ENCODE peak calls at places on chromosomes 5 and 9, in seven cellular contexts. C is stimulated activated CD4-positive, alpha-beta T cell treated with anti-CD3 and anti-CD28 coated beads, Interleukin-12 subunit alpha, Interleukin-12 subunit beta, amount 100 ng/mL, for 4 hours; L is hypothalamus; R is AG04450; I is OCI-M1; G is A172; E is H9. X is an unnamed sample.

GRCh38 chr5:84301535-84301934 is 83.1 kb downstream of the EDIL3 start:
- DNase-seq in C (no peak), L (no peak), R (no peak), I (no peak), G (peak; percentile 54), E (no peak), X (no peak)

GRCh38 chr5:36422957-36423356 is 121.3 kb upstream of the RANBP3L start:
- DNase-seq in C (no peak), L (no peak), R (no peak), I (no peak), G (no peak), E (no peak), X (no peak)

GRCh38 chr5:58490397-58491072 is 700 bp upstream of the GAPT start:
- DNase-seq in C (no peak), L (no peak), R (no peak), I (no peak), G (no peak), E (no peak), X (no peak)

GRCh38 chr9:134474058-134474370 is 147.8 kb downstream of the RXRA start:
- DNase-seq in C (no peak), L (no peak), R (no peak), I (no peak), G (peak; percentile 61), E (no peak), X (peak; percentile 69)

GRCh38 chr9:115998661-115999060 is 154.9 kb upstream of the PAPPA start:
- DNase-seq in C (no peak), L (no peak), R (peak; percentile 18), I (no peak), G (no peak), E (no peak), X (no peak)

GRCh38 chr5:118253401-118254061 is 734.8 kb downstream of the DTWD2 start:
- DNase-seq in C (no peak), L (no peak), R (no peak), I (no peak), G (no peak), E (no peak), X (no peak)

GRCh38 chr9:120951960-120952630 is 25.5 kb upstream of the TRAF1 start:
- DNase-seq in C (no peak), L (no peak), R (no peak), I (no peak), G (no peak), E (no peak), X (no peak)

GRCh38 chr5:76693141-76693540 is 22.8 kb upstream of the F2R start:
- DNase-seq in C (no peak), L (no peak), R (no peak), I (no peak), G (no peak), E (no peak), X (no peak)

GRCh38 chr9:27801511-27801910 is 228.2 kb upstream of the C9orf72 start:
- DNase-seq in C (no peak), L (no peak), R (no peak), I (no peak), G (no peak), E (no peak), X (no peak)

GRCh38 chr9:102728946-102729345 is 266.2 kb upstream of the CYLC2 start:
- DNase-seq in C (no peak), L (no peak), R (no peak), I (no peak), G (no peak), E (no peak), X (no peak)

GRCh38 chr9:113380869-113381378 is 4.1 kb upstream of the HDHD3 start:
- DNase-seq in C (no peak), L (no peak), R (no peak), I (no peak), G (no peak), E (no peak), X (no peak)

GRCh38 chr5:62460578-62460983 is 48.0 kb downstream of the IPO11 start:
- DNase-seq in C (no peak), L (no peak), R (no peak), I (peak; percentile 74), G (peak; percentile 44), E (no peak), X (no peak)

GRCh38 chr5:43204958-43205357 is 12.9 kb downstream of the NIM1K start:
- DNase-seq in C (no peak), L (no peak), R (no peak), I (no peak), G (no peak), E (no peak), X (no peak)

GRCh38 chr5:1322036-1322903 is 22.6 kb downstream of the CLPTM1L start:
- DNase-seq in C (no peak), L (no peak), R (no peak), I (no peak), G (no peak), E (peak; percentile 10), X (no peak)

GRCh38 chr5:9833871-9834270 is 203.7 kb upstream of the TAS2R1 start:
- DNase-seq in C (no peak), L (no peak), R (no peak), I (no peak), G (no peak), E (peak; percentile 58), X (no peak)

GRCh38 chr9:115628426-115628825 is 510.5 kb upstream of the TNC start:
- DNase-seq in C (no peak), L (no peak), R (no peak), I (no peak), G (no peak), E (no peak), X (no peak)

GRCh38 chr9:3059781-3060468 is 216.0 kb upstream of the PUM3 start:
- DNase-seq in C (no peak), L (no peak), R (no peak), I (no peak), G (peak; percentile 10), E (peak; percentile 30), X (no peak)

GRCh38 chr9:130835441-130836298 is 616 bp downstream of the ABL1 start:
- DNase-seq in C (peak; percentile 38), L (peak; percentile 56), R (no peak), I (peak; percentile 59), G (no peak), E (no peak), X (peak; percentile 72)

GRCh38 chr9:137373611-137373980 is 49.4 kb downstream of the EXD3 start:
- DNase-seq in C (no peak), L (no peak), R (no peak), I (no peak), G (no peak), E (no peak), X (no peak)

GRCh38 chr5:36786613-36787012 is 90.0 kb upstream of the NIPBL start:
- DNase-seq in C (no peak), L (no peak), R (no peak), I (no peak), G (no peak), E (no peak), X (no peak)

GRCh38 chr5:76709762-76710161 is 6.2 kb upstream of the F2R start:
- DNase-seq in C (no peak), L (no peak), R (no peak), I (no peak), G (peak; percentile 50), E (no peak), X (no peak)

GRCh38 chr9:38390851-38391250 is 1.7 kb upstream of the ALDH1B1 start:
- DNase-seq in C (no peak), L (no peak), R (no peak), I (no peak), G (no peak), E (no peak), X (no peak)

GRCh38 chr9:69122391-69123141 is 51.5 kb upstream of the TJP2 start:
- DNase-seq in C (no peak), L (no peak), R (peak; percentile 63), I (peak; percentile 58), G (peak; percentile 60), E (peak; percentile 43), X (no peak)

GRCh38 chr5:133029321-133029720 is 3.0 kb upstream of the ZCCHC10 start:
- DNase-seq in C (no peak), L (no peak), R (no peak), I (peak; percentile 41), G (no peak), E (no peak), X (no peak)

GRCh38 chr9:96078866-96079505 is 203.5 kb downstream of the ERCC6L2 start:
- DNase-seq in C (no peak), L (no peak), R (no peak), I (peak; percentile 11), G (no peak), E (no peak), X (no peak)

GRCh38 chr5:73093943-73094342 is 26.4 kb upstream of the TMEM171 start:
- DNase-seq in C (no peak), L (no peak), R (no peak), I (no peak), G (peak; percentile 83), E (no peak), X (no peak)

GRCh38 chr9:117823621-117824020 is 119.4 kb downstream of the TLR4 start:
- DNase-seq in C (no peak), L (no peak), R (no peak), I (no peak), G (no peak), E (no peak), X (no peak)

GRCh38 chr9:130382636-130383349 is 62.0 kb upstream of the ASS1 start:
- DNase-seq in C (no peak), L (no peak), R (no peak), I (no peak), G (no peak), E (no peak), X (no peak)

GRCh38 chr9:132236662-132237311 is 74.9 kb downstream of the NTNG2 start:
- DNase-seq in C (no peak), L (no peak), R (no peak), I (no peak), G (no peak), E (no peak), X (no peak)

GRCh38 chr9:78542491-78543175 is 245.7 kb downstream of the PSAT1 start:
- DNase-seq in C (no peak), L (no peak), R (no peak), I (no peak), G (no peak), E (peak; percentile 61), X (no peak)

GRCh38 chr9:86304236-86304730 is 21.9 kb upstream of the ISCA1 start:
- DNase-seq in C (no peak), L (no peak), R (no peak), I (no peak), G (no peak), E (no peak), X (no peak)

GRCh38 chr9:100472725-100473261 is at the start of gene TMEFF1:
- DNase-seq in C (peak; percentile 43), L (peak; percentile 67), R (no peak), I (peak; percentile 57), G (peak; percentile 31), E (peak; percentile 88), X (peak; percentile 61)

GRCh38 chr5:28548856-28549255 is 1510.5 kb upstream of the CDH9 start:
- DNase-seq in C (no peak), L (no peak), R (no peak), I (no peak), G (peak; percentile 6), E (no peak), X (no peak)

GRCh38 chr5:141560725-141561483 is 57.9 kb downstream of the DIAPH1 start:
- DNase-seq in C (no peak), L (peak; percentile 85), R (peak; percentile 97), I (no peak), G (peak; percentile 99), E (peak; percentile 95), X (peak; percentile 79)

GRCh38 chr9:131349881-131350563 is 43.9 kb upstream of the PRRC2B start:
- DNase-seq in C (peak; percentile 89), L (peak; percentile 81), R (peak; percentile 65), I (peak; percentile 90), G (peak; percentile 60), E (peak; percentile 95), X (peak; percentile 95)

GRCh38 chr5:106521701-106522100 is 1149.0 kb downstream of the EFNA5 start:
- DNase-seq in C (no peak), L (peak; percentile 18), R (peak; percentile 33), I (no peak), G (peak; percentile 39), E (no peak), X (peak; percentile 29)

GRCh38 chr9:95749493-95749892 is 126.0 kb upstream of the ERCC6L2 start:
- DNase-seq in C (no peak), L (no peak), R (no peak), I (no peak), G (no peak), E (no peak), X (no peak)

GRCh38 chr5:54325610-54326311 is 15.4 kb upstream of the ARL15 start:
- DNase-seq in C (no peak), L (no peak), R (no peak), I (peak; percentile 98), G (no peak), E (no peak), X (no peak)

X was measured in left ventricle myocardium superior.